ENCODE peak calls at places on chromosome X, in six cellular contexts. D is IMR-90, K is body of pancreas, P is cardiac fibroblast, Q is epithelial cell of esophagus, R is A549. B is an unnamed sample.

GRCh38 chrX:123188081-123188480 is 4.0 kb downstream of the GRIA3 start:
- DNase-seq in P (no peak), R (no peak), D (no peak), K (no peak), Q (peak; percentile 37), B (peak; percentile 29)

GRCh38 chrX:43809463-43809862 is 72.8 kb downstream of the MAOB start:
- DNase-seq in Q (no peak), D (peak; percentile 3), K (no peak), R (no peak), P (peak; percentile 83), B (peak; percentile 56)

GRCh38 chrX:132751043-132751690 is 207.3 kb downstream of the HS6ST2 start:
- DNase-seq in P (no peak), Q (no peak), R (no peak), D (no peak), K (no peak), B (no peak)

GRCh38 chrX:49155243-49155899 is 7.2 kb upstream of the MAGIX start:
- DNase-seq in D (peak; percentile 58), K (no peak), Q (peak; percentile 84), P (peak; percentile 73), R (peak; percentile 60), B (peak; percentile 63)

GRCh38 chrX:41313419-41313818 is 20.5 kb upstream of the DDX3X start:
- DNase-seq in D (peak; percentile 94), R (no peak), Q (peak; percentile 25), P (peak; percentile 51), K (no peak), B (peak; percentile 80)

GRCh38 chrX:134524181-134524580 is 64.2 kb downstream of the HPRT1 start:
- DNase-seq in R (no peak), D (no peak), P (no peak), K (no peak), Q (no peak), B (no peak)

GRCh38 chrX:37685452-37686347 is at the start of gene XK:
- DNase-seq in K (peak; percentile 62), Q (peak; percentile 43), D (no peak), P (peak; percentile 5), R (peak; percentile 2), B (peak; percentile 6)

GRCh38 chrX:95057341-95057740 is 1383.3 kb downstream of the FAM133A start:
- DNase-seq in R (no peak), Q (no peak), P (peak; percentile 7), D (peak; percentile 4), K (no peak), B (peak; percentile 62)

DNA sequence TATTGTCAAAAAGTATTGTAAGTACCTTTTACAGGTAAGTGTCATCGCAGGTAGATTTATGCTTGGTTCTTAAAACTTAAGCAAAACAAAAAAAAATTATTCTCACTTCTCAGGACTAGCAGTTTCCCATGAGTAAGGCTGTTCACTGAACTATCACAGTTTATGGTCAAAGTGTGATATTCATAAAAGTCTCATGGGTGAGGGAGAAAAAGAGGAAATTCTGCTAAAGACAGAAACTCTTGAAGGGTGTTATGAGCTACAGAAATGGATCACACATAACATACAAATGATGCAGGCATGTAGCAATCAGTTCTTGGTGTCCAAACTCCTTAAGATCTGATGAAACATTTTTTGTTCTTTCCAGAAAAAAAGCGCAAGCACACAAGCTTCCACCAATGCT is 8.5 kb downstream of the RAB9A start:
- DNase-seq in P (no peak), Q (no peak), K (no peak), D (no peak), R (no peak), B (peak; percentile 19)
- H3K4me3 ChIP-seq in P (no peak overlapping the region), Q (no peak overlapping the region), K (no peak overlapping the region), D (no peak overlapping the region), R (no peak overlapping the region), B (no peak overlapping the region)

GRCh38 chrX:25013593-25014365 is 2.0 kb downstream of the ARX start:
- DNase-seq in R (no peak), D (no peak), Q (no peak), P (no peak), K (no peak), B (no peak)

GRCh38 chrX:25015486-25016360 is at the start of gene ARX:
- DNase-seq in Q (peak; percentile 79), D (peak; percentile 42), P (peak; percentile 47), K (peak; percentile 37), R (peak; percentile 43), B (peak; percentile 43)

GRCh38 chrX:25016361-25016671 is 551 bp upstream of the ARX start:
- DNase-seq in P (no peak), R (no peak), Q (no peak), K (no peak), D (no peak), B (no peak)

GRCh38 chrX:25012793-25013592 is 2.8 kb downstream of the ARX start:
- DNase-seq in P (no peak), Q (no peak), K (no peak), D (no peak), R (peak; percentile 46), B (no peak)

GRCh38 chrX:25014366-25014838 is 1.4 kb downstream of the ARX start:
- DNase-seq in Q (no peak), D (no peak), P (no peak), K (no peak), R (no peak), B (no peak)
- TF ChIP-seq CTCF in Q (no peak), D (no peak), P (no peak), K (no peak), R (no peak), B (no peak)

GRCh38 chrX:21930986-21931385 is 9.5 kb upstream of the SMS start:
- DNase-seq in R (no peak), Q (no peak), P (no peak), D (no peak), K (no peak), B (no peak)

GRCh38 chrX:21929209-21929608 is 11.3 kb upstream of the SMS start:
- DNase-seq in D (no peak), P (no peak), K (no peak), Q (no peak), R (no peak), B (no peak)

GRCh38 chrX:21926527-21927278 is 13.8 kb upstream of the SMS start:
- DNase-seq in D (peak; percentile 99), P (peak; percentile 95), K (no peak), R (peak; percentile 77), Q (peak; percentile 90), B (peak; percentile 97)

DNA sequence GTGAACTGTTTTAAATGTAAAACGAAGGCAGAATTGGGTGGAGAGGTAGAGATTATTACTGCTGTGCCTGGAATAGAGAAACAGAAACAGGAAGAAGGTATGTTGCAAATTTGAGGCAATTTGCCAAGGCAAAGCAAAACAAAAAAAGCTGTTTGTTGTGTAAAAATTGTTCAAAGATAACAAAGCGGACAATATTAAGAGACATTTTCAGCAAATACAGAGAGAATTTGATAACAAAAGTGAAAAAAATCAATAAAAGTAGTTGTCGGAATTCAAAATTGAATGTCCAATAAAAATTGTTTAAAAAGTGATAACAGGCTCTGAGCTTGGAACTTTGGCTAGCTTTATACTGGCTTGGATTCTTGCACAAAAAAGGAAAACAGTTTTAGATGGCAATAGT is 14.4 kb upstream of the SMS start:
- DNase-seq in K (no peak), R (no peak), D (peak; percentile 24), Q (no peak), P (peak; percentile 73), B (peak; percentile 69)
- H3K4me3 ChIP-seq in K (no peak overlapping the region), R (peak overlapping the region; percentile 32), D (no peak overlapping the region), Q (no peak overlapping the region), P (no peak overlapping the region), B (peak overlapping the region; percentile 29)

DNA sequence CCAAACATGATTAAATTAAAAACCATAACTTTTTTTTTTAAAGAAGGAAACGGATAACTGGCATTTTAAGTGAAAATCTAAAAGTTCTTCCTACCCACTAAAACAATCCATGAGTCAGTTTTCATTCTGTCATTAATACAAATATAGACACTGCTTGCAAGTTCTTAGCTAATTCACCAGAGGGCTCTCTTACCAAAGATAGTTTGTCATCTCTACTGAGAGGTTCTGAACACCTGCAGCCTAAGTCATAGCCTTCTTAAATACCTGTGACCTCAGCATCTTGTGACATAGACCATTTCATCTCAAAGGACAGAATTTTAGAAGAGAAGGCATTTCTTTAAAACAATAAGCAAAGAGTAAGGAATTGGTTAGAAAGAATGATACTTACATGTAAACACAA is 65.3 kb upstream of the FAM120C start:
- DNase-seq in P (peak; percentile 41), R (peak; percentile 15), Q (peak; percentile 60), K (no peak), D (peak; percentile 44), B (peak; percentile 29)
- TF ChIP-seq CTCF in P (peak; percentile 25), R (peak; percentile 53), Q (peak; percentile 49), K (no peak), D (peak; percentile 36), B (peak; percentile 40)

DNA sequence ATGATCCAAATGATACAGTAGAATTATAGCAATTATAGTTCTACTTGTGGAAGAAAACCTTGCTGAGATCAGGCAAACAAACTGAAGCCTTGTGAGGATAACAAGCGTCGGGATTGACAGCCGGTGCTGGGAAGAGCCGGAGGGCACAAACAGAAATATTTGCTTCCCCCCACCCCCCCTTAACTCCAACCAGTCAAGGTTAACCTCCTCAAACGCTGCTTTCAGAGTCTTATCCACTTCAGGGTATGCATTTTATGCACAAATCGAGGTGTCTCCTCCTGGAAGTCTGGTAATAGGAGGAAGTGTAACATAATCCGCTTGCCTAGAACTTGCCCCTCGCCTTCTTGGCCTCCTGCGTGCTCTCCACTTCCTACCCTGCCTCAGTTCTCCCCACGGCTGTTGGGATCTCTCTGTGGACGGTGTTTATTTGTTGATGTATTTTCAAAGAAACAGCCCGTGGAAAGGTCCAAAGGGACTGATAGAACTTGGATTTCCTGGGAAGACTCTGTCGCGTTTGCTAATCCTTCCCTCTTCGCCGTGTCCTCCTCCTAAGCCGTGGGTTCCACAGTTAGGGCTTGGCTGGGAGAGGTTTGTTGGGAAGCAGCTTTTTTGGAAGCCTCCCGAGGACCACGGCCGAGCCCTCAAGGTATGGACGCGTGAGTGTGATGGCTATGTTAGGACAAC is 4.1 kb upstream of the ARX start:
- DNase-seq in D (no peak), R (no peak), Q (no peak), P (no peak), K (no peak), B (no peak)
- H3K4me3 ChIP-seq in D (no peak overlapping the region), R (peak overlapping the region; percentile 52), Q (no peak overlapping the region), P (no peak overlapping the region), K (no peak overlapping the region), B (no peak overlapping the region)